ENCODE peak calls at places on chromosomes 12 and 14, in ten cellular contexts. One of them, this sample, is unnamed.

GRCh38 chr14:85519661-85520305 is 10.2 kb upstream of the FLRT2 start:
- DNase-seq in SK-N-SH: no peak
- DNase-seq in suprapubic skin: no peak
- DNase-seq in CD8-positive, alpha-beta T cell: no peak
- DNase-seq in kidney: no peak
- DNase-seq in A549: peak; percentile 58
- DNase-seq in caudate nucleus: no peak
- DNase-seq in trophoblast cell: no peak
- DNase-seq in heart left ventricle: no peak
- DNase-seq in dorsolateral prefrontal cortex: no peak
- DNase-seq in this sample: no peak

GRCh38 chr12:28700161-28700560 is 448.9 kb upstream of the FAR2 start:
- DNase-seq in A549: no peak
- DNase-seq in heart left ventricle: no peak
- DNase-seq in caudate nucleus: no peak
- DNase-seq in suprapubic skin: no peak
- DNase-seq in SK-N-SH: no peak
- DNase-seq in kidney: no peak
- DNase-seq in dorsolateral prefrontal cortex: no peak
- DNase-seq in CD8-positive, alpha-beta T cell: no peak
- DNase-seq in trophoblast cell: no peak
- DNase-seq in this sample: no peak

GRCh38 chr14:74922752-74923401 is at the start of gene RPS6KL1:
- DNase-seq in trophoblast cell: peak; percentile 85
- DNase-seq in A549: peak; percentile 57
- DNase-seq in CD8-positive, alpha-beta T cell: peak; percentile 26
- DNase-seq in suprapubic skin: peak; percentile 89
- DNase-seq in caudate nucleus: peak; percentile 90
- DNase-seq in SK-N-SH: peak; percentile 98
- DNase-seq in kidney: peak; percentile 90
- DNase-seq in dorsolateral prefrontal cortex: peak; percentile 93
- DNase-seq in heart left ventricle: peak; percentile 92
- DNase-seq in this sample: peak; percentile 95

GRCh38 chr12:116837082-116837481 is 44.2 kb downstream of the HRK start:
- DNase-seq in CD8-positive, alpha-beta T cell: no peak
- DNase-seq in kidney: no peak
- DNase-seq in dorsolateral prefrontal cortex: no peak
- DNase-seq in A549: no peak
- DNase-seq in trophoblast cell: no peak
- DNase-seq in SK-N-SH: no peak
- DNase-seq in suprapubic skin: no peak
- DNase-seq in caudate nucleus: no peak
- DNase-seq in heart left ventricle: no peak
- DNase-seq in this sample: no peak

GRCh38 chr14:30983858-30984257 is 41.6 kb upstream of the AP4S1 start:
- DNase-seq in trophoblast cell: no peak
- DNase-seq in heart left ventricle: no peak
- DNase-seq in dorsolateral prefrontal cortex: no peak
- DNase-seq in suprapubic skin: no peak
- DNase-seq in A549: no peak
- DNase-seq in caudate nucleus: no peak
- DNase-seq in CD8-positive, alpha-beta T cell: no peak
- DNase-seq in kidney: no peak
- DNase-seq in SK-N-SH: no peak
- DNase-seq in this sample: no peak

GRCh38 chr12:48795550-48796455 is 6.9 kb upstream of the ADCY6 start:
- DNase-seq in caudate nucleus: peak; percentile 66
- DNase-seq in CD8-positive, alpha-beta T cell: no peak
- DNase-seq in suprapubic skin: no peak
- DNase-seq in heart left ventricle: peak; percentile 64
- DNase-seq in kidney: no peak
- DNase-seq in SK-N-SH: peak; percentile 88
- DNase-seq in trophoblast cell: peak; percentile 91
- DNase-seq in dorsolateral prefrontal cortex: no peak
- DNase-seq in A549: peak; percentile 87
- DNase-seq in this sample: peak; percentile 85

GRCh38 chr12:124767075-124767821 is 96.4 kb downstream of the SCARB1 start:
- DNase-seq in dorsolateral prefrontal cortex: peak; percentile 74
- DNase-seq in kidney: peak; percentile 92
- DNase-seq in heart left ventricle: peak; percentile 85
- DNase-seq in trophoblast cell: peak; percentile 90
- DNase-seq in suprapubic skin: peak; percentile 90
- DNase-seq in SK-N-SH: peak; percentile 95
- DNase-seq in CD8-positive, alpha-beta T cell: peak; percentile 72
- DNase-seq in A549: peak; percentile 84
- DNase-seq in caudate nucleus: peak; percentile 56
- DNase-seq in this sample: peak; percentile 87

GRCh38 chr12:76952995-76953394 is 74.2 kb upstream of the CSRP2 start:
- DNase-seq in heart left ventricle: no peak
- DNase-seq in CD8-positive, alpha-beta T cell: no peak
- DNase-seq in SK-N-SH: peak; percentile 55
- DNase-seq in dorsolateral prefrontal cortex: no peak
- DNase-seq in kidney: no peak
- DNase-seq in A549: peak; percentile 8
- DNase-seq in caudate nucleus: no peak
- DNase-seq in trophoblast cell: peak; percentile 96
- DNase-seq in suprapubic skin: no peak
- DNase-seq in this sample: no peak

GRCh38 chr14:101464310-101464983 is 96.8 kb upstream of the DIO3 start:
- DNase-seq in caudate nucleus: no peak
- DNase-seq in CD8-positive, alpha-beta T cell: no peak
- DNase-seq in A549: no peak
- DNase-seq in dorsolateral prefrontal cortex: peak; percentile 25
- DNase-seq in SK-N-SH: no peak
- DNase-seq in kidney: peak; percentile 49
- DNase-seq in trophoblast cell: no peak
- DNase-seq in heart left ventricle: no peak
- DNase-seq in suprapubic skin: no peak
- DNase-seq in this sample: no peak

GRCh38 chr14:45838597-45838996 is 585.6 kb upstream of the MIS18BP1 start:
- DNase-seq in A549: no peak
- DNase-seq in heart left ventricle: no peak
- DNase-seq in suprapubic skin: no peak
- DNase-seq in caudate nucleus: no peak
- DNase-seq in trophoblast cell: peak; percentile 18
- DNase-seq in dorsolateral prefrontal cortex: no peak
- DNase-seq in CD8-positive, alpha-beta T cell: no peak
- DNase-seq in SK-N-SH: no peak
- DNase-seq in kidney: no peak
- DNase-seq in this sample: no peak

GRCh38 chr14:32481707-32482106 is 152.6 kb downstream of the AKAP6 start:
- DNase-seq in kidney: no peak
- DNase-seq in SK-N-SH: no peak
- DNase-seq in suprapubic skin: no peak
- DNase-seq in heart left ventricle: no peak
- DNase-seq in A549: no peak
- DNase-seq in caudate nucleus: no peak
- DNase-seq in trophoblast cell: no peak
- DNase-seq in CD8-positive, alpha-beta T cell: no peak
- DNase-seq in dorsolateral prefrontal cortex: no peak
- DNase-seq in this sample: no peak

GRCh38 chr12:31536672-31537071 is 54.3 kb downstream of the DENND5B start:
- DNase-seq in dorsolateral prefrontal cortex: no peak
- DNase-seq in suprapubic skin: no peak
- DNase-seq in trophoblast cell: no peak
- DNase-seq in caudate nucleus: no peak
- DNase-seq in SK-N-SH: no peak
- DNase-seq in CD8-positive, alpha-beta T cell: no peak
- DNase-seq in A549: no peak
- DNase-seq in heart left ventricle: no peak
- DNase-seq in kidney: no peak
- DNase-seq in this sample: no peak

GRCh38 chr12:53159195-53159834 is 21.2 kb upstream of the ZNF740 start:
- DNase-seq in dorsolateral prefrontal cortex: peak; percentile 69
- DNase-seq in heart left ventricle: peak; percentile 81
- DNase-seq in SK-N-SH: peak; percentile 88
- DNase-seq in trophoblast cell: peak; percentile 91
- DNase-seq in CD8-positive, alpha-beta T cell: peak; percentile 81
- DNase-seq in suprapubic skin: peak; percentile 92
- DNase-seq in A549: peak; percentile 89
- DNase-seq in caudate nucleus: peak; percentile 61
- DNase-seq in kidney: peak; percentile 89
- DNase-seq in this sample: peak; percentile 93

GRCh38 chr12:93638095-93638494 is 39.1 kb upstream of the CRADD start:
- DNase-seq in heart left ventricle: no peak
- DNase-seq in trophoblast cell: no peak
- DNase-seq in caudate nucleus: no peak
- DNase-seq in kidney: no peak
- DNase-seq in suprapubic skin: no peak
- DNase-seq in dorsolateral prefrontal cortex: no peak
- DNase-seq in SK-N-SH: no peak
- DNase-seq in CD8-positive, alpha-beta T cell: no peak
- DNase-seq in A549: no peak
- DNase-seq in this sample: no peak

GRCh38 chr12:1646908-1647669 is 18.1 kb downstream of the WNT5B start:
- DNase-seq in suprapubic skin: no peak
- DNase-seq in kidney: no peak
- DNase-seq in heart left ventricle: no peak
- DNase-seq in A549: no peak
- DNase-seq in SK-N-SH: no peak
- DNase-seq in dorsolateral prefrontal cortex: no peak
- DNase-seq in CD8-positive, alpha-beta T cell: no peak
- DNase-seq in trophoblast cell: no peak
- DNase-seq in caudate nucleus: no peak
- DNase-seq in this sample: peak; percentile 62

DNA sequence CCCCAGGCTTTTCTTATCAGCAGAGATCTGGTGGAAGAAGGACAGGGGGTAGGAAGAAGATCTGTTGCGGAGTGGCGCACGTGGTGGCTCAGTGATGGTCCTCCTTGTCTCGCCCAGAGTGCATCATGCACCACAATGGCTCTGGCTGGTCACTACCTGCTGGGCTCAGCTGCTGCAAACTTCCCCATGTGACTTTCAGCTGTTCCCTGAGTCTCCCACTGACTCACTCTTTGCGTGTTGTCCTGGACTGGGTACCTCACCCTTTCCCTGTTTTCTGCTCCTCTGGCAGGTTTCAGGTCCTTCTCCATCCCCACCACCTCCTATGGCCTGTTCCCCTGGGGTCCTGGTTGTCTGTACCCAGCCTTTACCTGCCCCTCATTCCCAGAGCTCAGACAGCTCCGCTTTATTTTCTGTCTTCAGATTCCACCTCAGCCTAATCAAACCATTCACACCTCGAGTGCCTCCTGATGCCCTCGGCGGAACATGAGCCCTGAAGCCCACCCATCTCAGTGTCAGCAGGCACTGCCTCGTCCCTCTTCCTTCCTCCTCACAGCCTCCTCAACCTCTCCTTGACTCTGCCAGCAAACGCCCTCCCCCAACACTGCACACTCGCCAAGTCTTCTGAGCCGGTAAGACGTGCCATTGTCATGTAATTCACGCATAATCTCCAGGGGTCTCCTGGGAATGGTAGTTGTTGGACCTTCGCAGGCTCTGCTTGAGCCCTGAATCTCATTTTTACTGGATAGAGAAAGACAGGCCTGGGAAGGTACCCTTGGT is 1.8 kb downstream of the C1R start:
- DNase-seq in suprapubic skin: peak; percentile 62
- DNase-seq in dorsolateral prefrontal cortex: no peak
- DNase-seq in kidney: no peak
- DNase-seq in heart left ventricle: no peak
- DNase-seq in SK-N-SH: no peak
- DNase-seq in trophoblast cell: no peak
- DNase-seq in CD8-positive, alpha-beta T cell: no peak
- DNase-seq in caudate nucleus: no peak
- DNase-seq in A549: no peak
- DNase-seq in this sample: peak; percentile 16
- H3K27ac ChIP-seq in suprapubic skin: peak overlapping the region; percentile 90
- H3K27ac ChIP-seq in dorsolateral prefrontal cortex: no peak overlapping the region
- H3K27ac ChIP-seq in kidney: no peak overlapping the region
- H3K27ac ChIP-seq in heart left ventricle: peak overlapping the region; percentile 73
- H3K27ac ChIP-seq in SK-N-SH: no peak overlapping the region
- H3K27ac ChIP-seq in trophoblast cell: no peak overlapping the region
- H3K27ac ChIP-seq in CD8-positive, alpha-beta T cell: no peak overlapping the region
- H3K27ac ChIP-seq in caudate nucleus: no peak overlapping the region
- H3K27ac ChIP-seq in A549: peak overlapping the region; percentile 91
- H3K27ac ChIP-seq in this sample: peak overlapping the region; percentile 79

DNA sequence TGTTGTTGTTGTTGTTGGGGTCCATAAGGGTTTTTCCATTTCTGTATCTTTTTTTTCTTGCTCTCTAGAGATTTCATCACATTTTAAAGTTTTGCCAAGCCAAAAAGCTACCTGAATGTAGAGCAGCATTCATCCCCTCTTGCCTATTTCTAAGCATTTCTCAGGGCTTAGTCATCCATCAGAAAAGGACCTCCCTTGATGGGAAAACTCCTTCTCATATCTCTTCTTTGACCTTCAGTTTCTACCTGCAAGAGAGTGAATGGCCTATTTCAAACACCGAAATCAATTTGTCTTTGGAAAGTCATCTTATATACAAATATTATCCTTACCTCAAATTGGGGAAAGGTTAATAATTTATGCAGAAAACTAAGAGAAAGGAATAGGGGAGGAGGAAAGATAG is 4.5 kb downstream of the MYBPC1 start:
- DNase-seq in SK-N-SH: no peak
- DNase-seq in dorsolateral prefrontal cortex: no peak
- DNase-seq in caudate nucleus: no peak
- DNase-seq in heart left ventricle: no peak
- DNase-seq in A549: no peak
- DNase-seq in suprapubic skin: no peak
- DNase-seq in trophoblast cell: peak; percentile 16
- DNase-seq in kidney: no peak
- DNase-seq in CD8-positive, alpha-beta T cell: no peak
- DNase-seq in this sample: no peak
- H3K27ac ChIP-seq in SK-N-SH: no peak overlapping the region
- H3K27ac ChIP-seq in dorsolateral prefrontal cortex: no peak overlapping the region
- H3K27ac ChIP-seq in caudate nucleus: no peak overlapping the region
- H3K27ac ChIP-seq in heart left ventricle: no peak overlapping the region
- H3K27ac ChIP-seq in A549: no peak overlapping the region
- H3K27ac ChIP-seq in suprapubic skin: no peak overlapping the region
- H3K27ac ChIP-seq in trophoblast cell: no peak overlapping the region
- H3K27ac ChIP-seq in kidney: no peak overlapping the region
- H3K27ac ChIP-seq in CD8-positive, alpha-beta T cell: no peak overlapping the region
- H3K27ac ChIP-seq in this sample: no peak overlapping the region

GRCh38 chr12:88844426-88844825 is 264.2 kb upstream of the KITLG start:
- DNase-seq in caudate nucleus: no peak
- DNase-seq in heart left ventricle: no peak
- DNase-seq in dorsolateral prefrontal cortex: no peak
- DNase-seq in A549: no peak
- DNase-seq in suprapubic skin: no peak
- DNase-seq in trophoblast cell: no peak
- DNase-seq in SK-N-SH: no peak
- DNase-seq in kidney: peak; percentile 55
- DNase-seq in CD8-positive, alpha-beta T cell: no peak
- DNase-seq in this sample: no peak
- H3K27ac ChIP-seq in caudate nucleus: no peak overlapping the region
- H3K27ac ChIP-seq in heart left ventricle: no peak overlapping the region
- H3K27ac ChIP-seq in dorsolateral prefrontal cortex: no peak overlapping the region
- H3K27ac ChIP-seq in A549: no peak overlapping the region
- H3K27ac ChIP-seq in suprapubic skin: no peak overlapping the region
- H3K27ac ChIP-seq in trophoblast cell: no peak overlapping the region
- H3K27ac ChIP-seq in SK-N-SH: no peak overlapping the region
- H3K27ac ChIP-seq in kidney: no peak overlapping the region
- H3K27ac ChIP-seq in CD8-positive, alpha-beta T cell: no peak overlapping the region
- H3K27ac ChIP-seq in this sample: no peak overlapping the region

DNA sequence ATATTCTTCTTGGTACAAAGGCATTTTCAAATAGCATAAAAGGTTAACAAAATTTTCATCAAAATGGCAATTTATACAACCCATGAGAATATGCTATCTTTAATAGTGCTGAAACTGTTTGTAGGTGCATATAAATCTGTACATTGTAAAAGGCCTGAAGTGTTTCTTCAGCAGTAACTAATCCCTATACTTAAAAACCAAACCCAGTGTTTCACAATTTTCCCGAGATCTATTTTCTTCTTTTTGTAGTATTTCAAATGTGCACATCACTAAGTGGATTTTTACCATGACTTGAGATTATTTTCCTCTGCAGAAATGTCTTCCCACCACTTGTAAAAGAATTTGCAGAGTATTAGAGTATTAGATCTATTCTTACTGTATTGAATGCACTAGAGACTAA is 76.5 kb downstream of the FERMT2 start:
- DNase-seq in SK-N-SH: no peak
- DNase-seq in caudate nucleus: no peak
- DNase-seq in suprapubic skin: no peak
- DNase-seq in A549: no peak
- DNase-seq in kidney: no peak
- DNase-seq in CD8-positive, alpha-beta T cell: no peak
- DNase-seq in trophoblast cell: no peak
- DNase-seq in dorsolateral prefrontal cortex: no peak
- DNase-seq in heart left ventricle: no peak
- DNase-seq in this sample: no peak
- H3K27ac ChIP-seq in SK-N-SH: no peak overlapping the region
- H3K27ac ChIP-seq in caudate nucleus: no peak overlapping the region
- H3K27ac ChIP-seq in suprapubic skin: no peak overlapping the region
- H3K27ac ChIP-seq in A549: no peak overlapping the region
- H3K27ac ChIP-seq in kidney: no peak overlapping the region
- H3K27ac ChIP-seq in CD8-positive, alpha-beta T cell: no peak overlapping the region
- H3K27ac ChIP-seq in trophoblast cell: no peak overlapping the region
- H3K27ac ChIP-seq in dorsolateral prefrontal cortex: no peak overlapping the region
- H3K27ac ChIP-seq in heart left ventricle: no peak overlapping the region
- H3K27ac ChIP-seq in this sample: no peak overlapping the region